ENCODE peak calls at places on chromosomes 4 and X, in ten cellular contexts. One of them, this sample, is unnamed.

GRCh38 chrX:119423631-119424030 is 24.5 kb downstream of the SLC25A43 start:
- DNase-seq in A549: no peak
- DNase-seq in sigmoid colon: no peak
- DNase-seq in transverse colon: no peak
- DNase-seq in suprapubic skin: no peak
- DNase-seq in stomach: no peak
- DNase-seq in GM12878: no peak
- DNase-seq in SK-N-SH: no peak
- DNase-seq in ovary: no peak
- DNase-seq in K562: no peak
- DNase-seq in this sample: no peak

GRCh38 chrX:67612231-67612630 is 68.4 kb downstream of the AR start:
- DNase-seq in A549: peak
- DNase-seq in sigmoid colon: no peak
- DNase-seq in transverse colon: no peak
- DNase-seq in suprapubic skin: no peak
- DNase-seq in stomach: no peak
- DNase-seq in GM12878: no peak
- DNase-seq in SK-N-SH: no peak
- DNase-seq in ovary: no peak
- DNase-seq in K562: no peak
- DNase-seq in this sample: no peak

GRCh38 chr4:13865871-13866669 is 238.5 kb upstream of the BOD1L1 start:
- DNase-seq in A549: no peak
- DNase-seq in sigmoid colon: no peak
- DNase-seq in transverse colon: no peak
- DNase-seq in suprapubic skin: no peak
- DNase-seq in stomach: no peak
- DNase-seq in GM12878: no peak
- DNase-seq in SK-N-SH: no peak
- DNase-seq in ovary: no peak
- DNase-seq in K562: no peak
- DNase-seq in this sample: no peak

GRCh38 chr4:121026034-121026433 is 46.3 kb downstream of the NDNF start:
- DNase-seq in A549: no peak
- DNase-seq in sigmoid colon: no peak
- DNase-seq in transverse colon: no peak
- DNase-seq in suprapubic skin: no peak
- DNase-seq in stomach: no peak
- DNase-seq in GM12878: no peak
- DNase-seq in SK-N-SH: no peak
- DNase-seq in ovary: no peak
- DNase-seq in K562: no peak
- DNase-seq in this sample: no peak

GRCh38 chr4:25321703-25322102 is 9.1 kb downstream of the ZCCHC4 start:
- DNase-seq in A549: no peak
- DNase-seq in sigmoid colon: no peak
- DNase-seq in transverse colon: no peak
- DNase-seq in suprapubic skin: no peak
- DNase-seq in stomach: no peak
- DNase-seq in GM12878: no peak
- DNase-seq in SK-N-SH: no peak
- DNase-seq in ovary: no peak
- DNase-seq in K562: no peak
- DNase-seq in this sample: no peak

GRCh38 chr4:85932371-85933305 is 427.2 kb downstream of the MAPK10 start:
- DNase-seq in A549: no peak
- DNase-seq in sigmoid colon: no peak
- DNase-seq in transverse colon: no peak
- DNase-seq in suprapubic skin: no peak
- DNase-seq in stomach: peak
- DNase-seq in GM12878: no peak
- DNase-seq in SK-N-SH: no peak
- DNase-seq in ovary: no peak
- DNase-seq in K562: no peak
- DNase-seq in this sample: no peak

GRCh38 chrX:11159149-11159548 is 48.0 kb downstream of the HCCS start:
- DNase-seq in A549: no peak
- DNase-seq in sigmoid colon: no peak
- DNase-seq in transverse colon: no peak
- DNase-seq in suprapubic skin: no peak
- DNase-seq in stomach: no peak
- DNase-seq in GM12878: no peak
- DNase-seq in SK-N-SH: no peak
- DNase-seq in ovary: no peak
- DNase-seq in K562: peak
- DNase-seq in this sample: no peak

GRCh38 chr4:110361921-110362320 is 114.0 kb upstream of the ENPEP start:
- DNase-seq in A549: no peak
- DNase-seq in sigmoid colon: no peak
- DNase-seq in transverse colon: no peak
- DNase-seq in suprapubic skin: no peak
- DNase-seq in stomach: no peak
- DNase-seq in GM12878: no peak
- DNase-seq in SK-N-SH: no peak
- DNase-seq in ovary: no peak
- DNase-seq in K562: no peak
- DNase-seq in this sample: no peak

GRCh38 chr4:75490155-75490554 is 24.0 kb downstream of the RCHY1 start:
- DNase-seq in A549: peak
- DNase-seq in sigmoid colon: no peak
- DNase-seq in transverse colon: no peak
- DNase-seq in suprapubic skin: no peak
- DNase-seq in stomach: no peak
- DNase-seq in GM12878: no peak
- DNase-seq in SK-N-SH: no peak
- DNase-seq in ovary: no peak
- DNase-seq in K562: no peak
- DNase-seq in this sample: no peak

GRCh38 chr4:139815646-139816601 is 150.3 kb downstream of the MGST2 start:
- DNase-seq in A549: peak
- DNase-seq in sigmoid colon: peak
- DNase-seq in transverse colon: peak
- DNase-seq in suprapubic skin: peak
- DNase-seq in stomach: no peak
- DNase-seq in GM12878: no peak
- DNase-seq in SK-N-SH: no peak
- DNase-seq in ovary: peak
- DNase-seq in K562: peak
- DNase-seq in this sample: peak

GRCh38 chr4:23333946-23334878 is 555.6 kb downstream of the PPARGC1A start:
- DNase-seq in A549: peak
- DNase-seq in sigmoid colon: no peak
- DNase-seq in transverse colon: no peak
- DNase-seq in suprapubic skin: no peak
- DNase-seq in stomach: no peak
- DNase-seq in GM12878: peak
- DNase-seq in SK-N-SH: no peak
- DNase-seq in ovary: no peak
- DNase-seq in K562: peak
- DNase-seq in this sample: peak

GRCh38 chrX:72247206-72247944 is 8.5 kb upstream of the ERCC6L start:
- DNase-seq in A549: no peak
- DNase-seq in sigmoid colon: no peak
- DNase-seq in transverse colon: peak
- DNase-seq in suprapubic skin: no peak
- DNase-seq in stomach: peak
- DNase-seq in GM12878: no peak
- DNase-seq in SK-N-SH: no peak
- DNase-seq in ovary: no peak
- DNase-seq in K562: peak
- DNase-seq in this sample: peak

GRCh38 chrX:141662781-141663180 is 35.8 kb downstream of the SPANXD start:
- DNase-seq in A549: no peak
- DNase-seq in sigmoid colon: no peak
- DNase-seq in transverse colon: no peak
- DNase-seq in suprapubic skin: no peak
- DNase-seq in stomach: no peak
- DNase-seq in GM12878: no peak
- DNase-seq in SK-N-SH: no peak
- DNase-seq in ovary: no peak
- DNase-seq in K562: no peak
- DNase-seq in this sample: no peak

GRCh38 chr4:55437823-55438222 is 42.1 kb downstream of the TMEM165 start:
- DNase-seq in A549: no peak
- DNase-seq in sigmoid colon: no peak
- DNase-seq in transverse colon: no peak
- DNase-seq in suprapubic skin: no peak
- DNase-seq in stomach: no peak
- DNase-seq in GM12878: no peak
- DNase-seq in SK-N-SH: no peak
- DNase-seq in ovary: no peak
- DNase-seq in K562: no peak
- DNase-seq in this sample: no peak

GRCh38 chr4:55431710-55432336 is 36.1 kb downstream of the TMEM165 start:
- DNase-seq in A549: no peak
- DNase-seq in sigmoid colon: no peak
- DNase-seq in transverse colon: no peak
- DNase-seq in suprapubic skin: no peak
- DNase-seq in stomach: no peak
- DNase-seq in GM12878: no peak
- DNase-seq in SK-N-SH: no peak
- DNase-seq in ovary: no peak
- DNase-seq in K562: no peak
- DNase-seq in this sample: no peak

GRCh38 chr4:55437356-55437796 is 41.6 kb downstream of the TMEM165 start:
- DNase-seq in A549: no peak
- DNase-seq in sigmoid colon: no peak
- DNase-seq in transverse colon: peak
- DNase-seq in suprapubic skin: no peak
- DNase-seq in stomach: peak
- DNase-seq in GM12878: no peak
- DNase-seq in SK-N-SH: no peak
- DNase-seq in ovary: no peak
- DNase-seq in K562: peak
- DNase-seq in this sample: no peak

GRCh38 chr4:55438314-55438713 is 42.6 kb downstream of the TMEM165 start:
- DNase-seq in A549: no peak
- DNase-seq in sigmoid colon: no peak
- DNase-seq in transverse colon: no peak
- DNase-seq in suprapubic skin: no peak
- DNase-seq in stomach: no peak
- DNase-seq in GM12878: no peak
- DNase-seq in SK-N-SH: no peak
- DNase-seq in ovary: no peak
- DNase-seq in K562: no peak
- DNase-seq in this sample: no peak

DNA sequence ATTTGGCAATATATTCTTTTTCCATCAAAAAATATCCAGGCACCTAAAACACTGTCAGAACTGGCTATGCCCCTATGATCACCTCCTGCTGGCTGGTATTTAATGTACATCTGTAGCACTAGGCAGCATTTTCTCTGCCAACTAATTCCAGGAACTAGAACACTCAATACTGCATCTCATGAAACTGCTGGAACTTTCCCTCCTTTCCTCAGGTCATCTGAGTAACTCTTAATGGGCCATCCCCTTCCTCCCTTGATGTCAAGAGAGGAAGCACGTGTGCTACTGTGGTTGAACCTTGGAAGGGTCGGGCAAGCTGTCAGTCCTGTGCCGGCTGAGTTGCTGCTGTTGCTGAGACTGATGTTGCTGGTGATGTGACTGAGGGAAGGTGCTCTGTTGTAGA is 39.4 kb downstream of the TMEM165 start:
- DNase-seq in A549: peak
- DNase-seq in sigmoid colon: no peak
- DNase-seq in transverse colon: no peak
- DNase-seq in suprapubic skin: no peak
- DNase-seq in stomach: no peak
- DNase-seq in GM12878: peak
- DNase-seq in SK-N-SH: no peak
- DNase-seq in ovary: no peak
- DNase-seq in K562: peak
- DNase-seq in this sample: no peak
- TF ChIP-seq CTCF in A549: no peak
- TF ChIP-seq CTCF in sigmoid colon: no peak
- TF ChIP-seq CTCF in transverse colon: no peak
- TF ChIP-seq CTCF in suprapubic skin: no peak
- TF ChIP-seq CTCF in stomach: no peak
- TF ChIP-seq CTCF in GM12878: peak
- TF ChIP-seq CTCF in SK-N-SH: peak
- TF ChIP-seq CTCF in ovary: no peak
- TF ChIP-seq CTCF in K562: no peak
- TF ChIP-seq CTCF in this sample: no peak

GRCh38 chr4:147772459-147772969 is 40.6 kb downstream of the ARHGAP10 start:
- DNase-seq in A549: peak
- DNase-seq in sigmoid colon: no peak
- DNase-seq in transverse colon: no peak
- DNase-seq in suprapubic skin: no peak
- DNase-seq in stomach: no peak
- DNase-seq in GM12878: no peak
- DNase-seq in SK-N-SH: no peak
- DNase-seq in ovary: no peak
- DNase-seq in K562: no peak
- DNase-seq in this sample: no peak
- TF ChIP-seq EP300 in A549: no peak
- TF ChIP-seq EP300 in sigmoid colon: no peak
- TF ChIP-seq EP300 in transverse colon: no peak
- TF ChIP-seq EP300 in suprapubic skin: no peak
- TF ChIP-seq EP300 in stomach: no peak
- TF ChIP-seq EP300 in GM12878: no peak
- TF ChIP-seq EP300 in SK-N-SH: peak
- TF ChIP-seq EP300 in ovary: no peak
- TF ChIP-seq EP300 in K562: no peak
- TF ChIP-seq EP300 in this sample: no peak

GRCh38 chr4:154503598-154503997 is 12.0 kb upstream of the DCHS2 start:
- DNase-seq in A549: peak
- DNase-seq in sigmoid colon: no peak
- DNase-seq in transverse colon: no peak
- DNase-seq in suprapubic skin: no peak
- DNase-seq in stomach: no peak
- DNase-seq in GM12878: no peak
- DNase-seq in SK-N-SH: peak
- DNase-seq in ovary: no peak
- DNase-seq in K562: peak
- DNase-seq in this sample: no peak
- TF ChIP-seq CTCF in A549: peak
- TF ChIP-seq CTCF in sigmoid colon: peak
- TF ChIP-seq CTCF in transverse colon: no peak
- TF ChIP-seq CTCF in suprapubic skin: no peak
- TF ChIP-seq CTCF in stomach: no peak
- TF ChIP-seq CTCF in GM12878: peak
- TF ChIP-seq CTCF in SK-N-SH: peak
- TF ChIP-seq CTCF in ovary: no peak
- TF ChIP-seq CTCF in K562: peak
- TF ChIP-seq CTCF in this sample: no peak

DNA sequence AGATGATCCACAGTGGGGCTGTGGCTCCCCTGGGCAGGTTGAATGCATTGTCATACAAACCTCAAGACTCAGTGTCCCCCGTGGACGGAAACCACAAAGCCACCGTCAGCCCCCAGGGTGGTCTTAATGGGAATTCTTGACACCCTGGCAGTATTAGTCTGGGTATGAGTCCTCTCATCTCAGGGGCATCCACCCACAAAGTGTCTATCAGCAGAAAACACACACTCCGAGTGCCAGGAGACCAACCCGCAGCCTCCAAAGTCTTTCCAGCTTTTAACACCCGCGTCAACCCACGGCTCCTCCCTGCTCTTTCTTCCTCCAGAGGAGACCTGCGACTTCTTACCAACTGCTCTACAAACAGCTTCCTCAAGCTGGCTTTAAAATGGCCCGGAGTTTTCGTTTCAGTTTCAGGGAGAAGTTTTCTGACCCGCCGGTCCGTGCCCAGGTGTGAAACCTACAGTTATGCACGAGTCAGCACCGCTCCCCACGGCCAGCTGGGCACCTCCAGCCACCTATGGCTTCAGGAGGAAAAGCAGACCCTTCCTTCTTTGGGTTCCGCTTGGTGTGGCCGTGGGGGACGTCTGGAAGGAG is 14.4 kb upstream of the ASMTL start:
- DNase-seq in A549: no peak
- DNase-seq in sigmoid colon: peak
- DNase-seq in transverse colon: peak
- DNase-seq in suprapubic skin: no peak
- DNase-seq in stomach: peak
- DNase-seq in GM12878: no peak
- DNase-seq in SK-N-SH: no peak
- DNase-seq in ovary: no peak
- DNase-seq in K562: no peak
- DNase-seq in this sample: no peak
- TF ChIP-seq EP300 in A549: no peak
- TF ChIP-seq EP300 in sigmoid colon: no peak
- TF ChIP-seq EP300 in transverse colon: no peak
- TF ChIP-seq EP300 in suprapubic skin: no peak
- TF ChIP-seq EP300 in stomach: no peak
- TF ChIP-seq EP300 in GM12878: no peak
- TF ChIP-seq EP300 in SK-N-SH: no peak
- TF ChIP-seq EP300 in ovary: no peak
- TF ChIP-seq EP300 in K562: no peak
- TF ChIP-seq EP300 in this sample: no peak

This sample was measured in tibial nerve.